ENCODE peak calls at places on chromosomes 16 and 17, in six cellular contexts. T is HEK293T, Y is ACHN, Q is non-pigmented ciliary epithelial cell, D is GM12892, W is anterior cingulate cortex. R is an unnamed sample.

GRCh38 chr17:7222093-7222971 is 2.6 kb downstream of the ACADVL start:
- DNase-seq in T (no peak), Y (no peak), Q (no peak), D (no peak), W (no peak), R (no peak)

GRCh38 chr16:62909597-62909996 is 873.4 kb upstream of the CDH8 start:
- DNase-seq in T (no peak), Y (no peak), Q (no peak), D (no peak), W (no peak), R (no peak)

GRCh38 chr17:55765472-55765871 is 14.6 kb downstream of the PCTP start:
- DNase-seq in T (no peak), Y (no peak), Q (no peak), D (no peak), W (no peak), R (no peak)

GRCh38 chr17:1362065-1362848 is 37.8 kb downstream of the YWHAE start:
- DNase-seq in T (no peak), Y (no peak), Q (no peak), D (no peak), W (no peak), R (no peak)

GRCh38 chr16:81313731-81314602 is 795 bp upstream of the GAN start:
- DNase-seq in T (no peak), Y (no peak), Q (no peak), D (no peak), W (no peak), R (no peak)

GRCh38 chr16:25065899-25066298 is 45.6 kb upstream of the LCMT1 start:
- DNase-seq in T (peak; percentile 15), Y (no peak), Q (no peak), D (peak; percentile 40), W (no peak), R (no peak)

GRCh38 chr17:1227365-1227764 is 42.9 kb upstream of the BHLHA9 start:
- DNase-seq in T (no peak), Y (no peak), Q (no peak), D (no peak), W (no peak), R (no peak)

GRCh38 chr16:11138026-11138768 is 117.8 kb downstream of the SOCS1 start:
- DNase-seq in T (no peak), Y (no peak), Q (no peak), D (no peak), W (no peak), R (no peak)

GRCh38 chr17:1041746-1042145 is 44.8 kb downstream of the TIMM22 start:
- DNase-seq in T (no peak), Y (no peak), Q (no peak), D (no peak), W (no peak), R (no peak)

GRCh38 chr16:89052824-89053724 is 40.6 kb upstream of the ACSF3 start:
- DNase-seq in T (no peak), Y (no peak), Q (no peak), D (no peak), W (peak; percentile 30), R (no peak)

GRCh38 chr16:50396770-50397525 is 28.2 kb upstream of the BRD7 start:
- DNase-seq in T (no peak), Y (peak; percentile 93), Q (peak; percentile 43), D (no peak), W (no peak), R (no peak)

GRCh38 chr16:54436342-54436741 is 149.8 kb upstream of the IRX3 start:
- DNase-seq in T (no peak), Y (no peak), Q (no peak), D (no peak), W (no peak), R (no peak)

GRCh38 chr17:3916013-3916696 is at the start of gene P2RX1:
- DNase-seq in T (no peak), Y (no peak), Q (no peak), D (no peak), W (no peak), R (no peak)

GRCh38 chr16:17367932-17368331 is 102.8 kb downstream of the XYLT1 start:
- DNase-seq in T (peak; percentile 54), Y (no peak), Q (no peak), D (no peak), W (no peak), R (no peak)

GRCh38 chr17:48373130-48373844 is 56.7 kb downstream of the SKAP1 start:
- DNase-seq in T (no peak), Y (no peak), Q (no peak), D (no peak), W (no peak), R (no peak)

GRCh38 chr17:1275962-1276736 is 3.3 kb upstream of the TRARG1 start:
- DNase-seq in T (peak; percentile 81), Y (peak; percentile 60), Q (no peak), D (peak; percentile 65), W (peak; percentile 11), R (no peak)

GRCh38 chr17:42674755-42675347 is 1.9 kb downstream of the PLEKHH3 start:
- DNase-seq in T (no peak), Y (peak; percentile 3), Q (no peak), D (no peak), W (no peak), R (no peak)

GRCh38 chr17:42609182-42609813 is at the start of the genes RETREG3 and TUBG1:
- DNase-seq in T (peak; percentile 99), Y (peak; percentile 99), Q (peak; percentile 97), D (peak; percentile 96), W (peak; percentile 99), R (peak; percentile 99)

GRCh38 chr16:66905633-66906539 is 12.8 kb downstream of the CDH16 start:
- DNase-seq in T (peak; percentile 55), Y (no peak), Q (no peak), D (peak; percentile 39), W (no peak), R (no peak)

GRCh38 chr17:82097187-82097918 is 683 bp downstream of the FASN start:
- DNase-seq in T (peak; percentile 42), Y (peak; percentile 66), Q (no peak), D (peak; percentile 77), W (no peak), R (no peak)

GRCh38 chr16:57814896-57815295 is 12.6 kb upstream of the KIFC3 start:
- DNase-seq in T (no peak), Y (no peak), Q (no peak), D (no peak), W (no peak), R (no peak)

GRCh38 chr16:49701867-49702494 is 153.9 kb downstream of the ZNF423 start:
- DNase-seq in T (peak; percentile 73), Y (no peak), Q (no peak), D (no peak), W (peak; percentile 12), R (no peak)

GRCh38 chr16:29898786-29899515 is 399 bp downstream of the SEZ6L2 start:
- DNase-seq in T (peak; percentile 77), Y (peak; percentile 73), Q (no peak), D (no peak), W (no peak), R (no peak)

GRCh38 chr17:5179003-5179402 is 12.7 kb downstream of the ZNF594 start:
- DNase-seq in T (no peak), Y (no peak), Q (no peak), D (no peak), W (no peak), R (no peak)

R was measured in AG04450.